ENCODE peak calls at places on chromosomes 6 and 20, in ten cellular contexts. K is osteoblast, A is heart right ventricle, S is IMR-90, B is kidney, P is fibroblast of pulmonary artery, M is nephron progenitor cell, H is mucosa of descending colon, W is hepatocyte, T is adrenal gland. L is an unnamed sample.

GRCh38 chr20:57097245-57097935 is 169.1 kb downstream of the BMP7 start:
- DNase-seq in P (no peak), B (peak; percentile 30), W (no peak), A (no peak), K (no peak), S (no peak), T (no peak), M (no peak), H (no peak), L (no peak)

GRCh38 chr20:62602550-62602949 is 39.8 kb upstream of the SLCO4A1 start:
- DNase-seq in P (no peak), A (no peak), K (no peak), S (no peak), T (no peak), W (no peak), H (no peak), M (no peak), B (peak; percentile 78), L (no peak)

GRCh38 chr6:129120856-129121255 is 237.9 kb downstream of the LAMA2 start:
- DNase-seq in M (no peak), H (no peak), A (no peak), P (no peak), S (no peak), T (no peak), K (peak; percentile 23), B (no peak), W (no peak), L (no peak)

GRCh38 chr6:89536230-89536629 is 102.3 kb downstream of the LYRM2 start:
- DNase-seq in P (no peak), T (no peak), S (no peak), M (no peak), A (no peak), B (no peak), W (no peak), H (no peak), K (no peak), L (no peak)

GRCh38 chr6:38371312-38371672 is 268.4 kb downstream of the BTBD9 start:
- DNase-seq in W (no peak), A (no peak), K (no peak), H (no peak), B (no peak), S (no peak), M (peak; percentile 62), P (no peak), T (peak; percentile 67), L (no peak)

GRCh38 chr20:24761220-24762065 is 187.6 kb upstream of the CST7 start:
- DNase-seq in T (peak; percentile 5), M (no peak), H (no peak), B (no peak), P (no peak), A (no peak), S (no peak), W (no peak), K (no peak), L (no peak)

GRCh38 chr6:24936641-24937317 is 1.0 kb upstream of the RIPOR2 start:
- DNase-seq in T (no peak), P (peak; percentile 12), A (no peak), W (no peak), M (no peak), K (peak; percentile 30), S (peak; percentile 58), B (no peak), H (no peak), L (no peak)

GRCh38 chr6:56683882-56684281 is 41.2 kb upstream of the DST start:
- DNase-seq in H (no peak), A (peak; percentile 59), M (no peak), W (peak; percentile 74), T (no peak), P (peak; percentile 83), S (peak; percentile 93), K (peak; percentile 80), B (no peak), L (peak; percentile 94)

GRCh38 chr20:52047811-52048302 is 143.7 kb downstream of the ZFP64 start:
- DNase-seq in P (peak; percentile 33), A (peak; percentile 6), S (peak; percentile 67), M (no peak), H (no peak), K (no peak), T (no peak), W (no peak), B (no peak), L (no peak)

GRCh38 chr20:33370296-33370695 is 31.0 kb downstream of the CDK5RAP1 start:
- DNase-seq in M (no peak), T (no peak), W (no peak), K (no peak), P (no peak), H (no peak), S (no peak), B (no peak), A (no peak), L (no peak)

GRCh38 chr6:44439270-44440045 is 52.0 kb downstream of the CDC5L start:
- DNase-seq in B (no peak), K (peak; percentile 38), A (no peak), S (peak; percentile 83), W (no peak), P (peak; percentile 74), H (no peak), T (no peak), M (no peak), L (no peak)

GRCh38 chr20:3229158-3229557 is 9.8 kb downstream of the SLC4A11 start:
- DNase-seq in A (no peak), B (no peak), M (no peak), H (no peak), P (no peak), T (no peak), K (peak; percentile 61), W (no peak), S (no peak), L (no peak)

GRCh38 chr6:159249752-159250151 is 80.6 kb downstream of the FNDC1 start:
- DNase-seq in B (no peak), W (no peak), K (no peak), T (no peak), H (no peak), M (no peak), A (no peak), S (no peak), P (no peak), L (no peak)

GRCh38 chr6:84766796-84767590 is 2.6 kb upstream of the TBX18 start:
- DNase-seq in K (peak; percentile 34), M (peak; percentile 34), H (no peak), S (no peak), T (no peak), B (peak; percentile 44), W (no peak), A (no peak), P (peak; percentile 47), L (no peak)

GRCh38 chr6:111427341-111428116 is 55.5 kb downstream of the REV3L start:
- DNase-seq in H (no peak), K (peak; percentile 88), W (no peak), T (peak; percentile 39), M (no peak), B (no peak), P (peak; percentile 91), A (no peak), S (peak; percentile 85), L (peak; percentile 80)

GRCh38 chr6:6696867-6697531 is 108.5 kb downstream of the LY86 start:
- DNase-seq in K (peak; percentile 90), A (peak; percentile 56), M (peak; percentile 83), H (peak; percentile 90), P (peak; percentile 81), W (peak; percentile 81), S (peak; percentile 65), T (peak; percentile 82), B (peak; percentile 84), L (peak; percentile 18)
- TF ChIP-seq CTCF in K (peak; percentile 90), A (peak; percentile 78), M (peak; percentile 80), H (peak; percentile 52), P (peak; percentile 86), W (peak; percentile 73), S (peak; percentile 68), T (peak; percentile 71), B (peak; percentile 75), L (peak; percentile 86)

GRCh38 chr20:40262219-40262618 is 426.8 kb downstream of the MAFB start:
- DNase-seq in M (no peak), T (no peak), H (no peak), B (no peak), W (no peak), P (no peak), S (no peak), A (no peak), K (no peak), L (no peak)

GRCh38 chr20:40268321-40269075 is 420.5 kb downstream of the MAFB start:
- DNase-seq in K (no peak), T (no peak), B (no peak), H (no peak), A (no peak), W (no peak), S (no peak), M (no peak), P (no peak), L (no peak)

DNA sequence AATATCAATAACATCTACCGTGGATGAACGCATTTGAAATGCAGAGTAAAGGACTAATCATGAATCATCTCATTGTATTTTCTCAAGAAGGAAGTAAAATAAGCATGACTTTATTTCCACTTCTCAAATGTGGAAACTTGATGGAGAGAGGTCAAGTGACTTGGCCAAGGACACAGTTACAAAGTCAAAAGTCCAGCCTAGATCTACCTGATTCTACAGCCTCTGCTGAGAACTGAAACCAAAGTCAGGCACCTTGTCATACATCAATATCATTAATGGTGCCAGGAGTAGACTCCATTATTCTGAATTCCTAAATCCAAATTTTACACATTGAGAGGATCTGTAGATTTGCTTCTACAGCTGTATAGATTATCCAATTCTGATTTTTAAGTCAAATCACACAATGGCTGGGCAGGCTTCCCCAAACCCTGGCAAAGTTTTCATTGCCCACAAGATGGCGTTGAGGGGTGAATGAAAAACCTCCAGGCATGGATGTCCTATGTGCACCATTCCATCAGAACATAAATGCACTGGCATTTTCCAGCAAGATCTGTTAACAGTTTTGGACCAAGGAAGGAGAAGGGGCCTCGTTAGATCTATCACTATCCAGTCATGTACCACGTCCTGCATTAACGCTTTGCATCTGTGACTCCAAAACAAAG is 423.0 kb downstream of the MAFB start:
- DNase-seq in K (no peak), P (peak; percentile 59), B (no peak), M (no peak), T (peak; percentile 55), A (peak; percentile 15), S (no peak), H (peak; percentile 36), W (peak; percentile 38), L (no peak)
- TF ChIP-seq CTCF in K (peak; percentile 61), P (peak; percentile 65), B (peak; percentile 27), M (no peak), T (peak; percentile 53), A (peak; percentile 45), S (peak; percentile 15), H (no peak), W (peak; percentile 54), L (no peak)

DNA sequence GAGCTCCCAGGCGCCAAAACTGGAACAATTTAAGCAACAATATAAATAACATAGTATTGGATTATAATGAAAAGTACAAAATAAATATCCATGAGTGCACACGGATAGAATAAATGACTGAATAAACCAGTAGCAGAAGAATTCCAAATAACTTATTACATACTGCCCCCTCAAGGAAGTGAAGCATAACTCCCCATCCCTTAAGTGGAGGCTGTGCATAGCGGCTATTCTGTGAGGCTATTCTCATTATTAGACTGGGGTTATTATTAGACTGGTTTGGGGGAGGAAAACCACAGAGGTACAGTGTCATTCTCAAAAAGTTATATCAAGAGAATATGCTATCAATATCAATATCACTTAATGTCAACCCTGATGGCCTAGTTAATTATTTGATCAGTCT is 94.4 kb upstream of the SIRPA start:
- DNase-seq in P (peak; percentile 61), T (no peak), M (no peak), A (no peak), H (no peak), K (no peak), S (peak; percentile 56), B (no peak), W (no peak), L (peak; percentile 53)
- TF ChIP-seq CTCF in P (peak; percentile 63), T (peak; percentile 19), M (peak; percentile 21), A (peak; percentile 33), H (no peak), K (peak; percentile 56), S (peak; percentile 62), B (no peak), W (peak; percentile 40), L (peak; percentile 76)

GRCh38 chr6:5030596-5031136 is 26.8 kb upstream of the RPP40 start:
- DNase-seq in B (peak; percentile 90), W (peak; percentile 89), P (peak; percentile 90), M (peak; percentile 87), H (peak; percentile 77), S (peak; percentile 78), T (peak; percentile 97), A (peak; percentile 75), K (peak; percentile 94), L (peak; percentile 77)
- TF ChIP-seq CTCF in B (peak; percentile 60), W (peak; percentile 63), P (peak; percentile 76), M (peak; percentile 70), H (peak; percentile 59), S (peak; percentile 66), T (peak; percentile 80), A (peak; percentile 66), K (peak; percentile 89), L (peak; percentile 93)

L was measured in HFFc6.